ENCODE peak calls at places on chromosomes 13 and 19, in seven cellular contexts. Y, D, Z, E, O, X and J are unnamed samples.

GRCh38 chr13:45321230-45321629 is 19.8 kb downstream of the TPT1 start:
- DNase-seq in Y (no peak), D (no peak), Z (peak), E (no peak), O (no peak), X (no peak), J (no peak)

GRCh38 chr13:68023838-68024581 is 793.9 kb upstream of the PCDH9 start:
- DNase-seq in Y (no peak), D (no peak), Z (no peak), E (no peak), O (peak), X (no peak), J (no peak)

GRCh38 chr13:99867535-99868271 is 103.9 kb downstream of the ZIC5 start:
- DNase-seq in Y (no peak), D (no peak), Z (no peak), E (no peak), O (no peak), X (no peak), J (no peak)

GRCh38 chr13:72109863-72110262 is 242.9 kb upstream of the DACH1 start:
- DNase-seq in Y (no peak), D (no peak), Z (no peak), E (no peak), O (peak), X (no peak), J (peak)

GRCh38 chr13:87295636-87296035 is 375.5 kb upstream of the SLITRK5 start:
- DNase-seq in Y (no peak), D (no peak), Z (no peak), E (no peak), O (no peak), X (no peak), J (no peak)

GRCh38 chr19:33503791-33504444 is 17.7 kb downstream of the PEPD start:
- DNase-seq in Y (no peak), D (no peak), Z (no peak), E (no peak), O (no peak), X (no peak), J (no peak)

GRCh38 chr13:89458456-89458855 is 1787.3 kb downstream of the SLITRK5 start:
- DNase-seq in Y (no peak), D (no peak), Z (no peak), E (no peak), O (no peak), X (no peak), J (peak)

GRCh38 chr19:58357798-58358145 is 4.5 kb upstream of the A1BG start:
- DNase-seq in Y (no peak), D (no peak), Z (no peak), E (no peak), O (peak), X (no peak), J (no peak)

GRCh38 chr13:81658598-81659370 is 1317.9 kb upstream of the SPRY2 start:
- DNase-seq in Y (no peak), D (no peak), Z (no peak), E (no peak), O (no peak), X (no peak), J (no peak)

GRCh38 chr13:29564828-29565227 is 30.7 kb downstream of the SLC7A1 start:
- DNase-seq in Y (no peak), D (no peak), Z (no peak), E (no peak), O (no peak), X (no peak), J (no peak)

GRCh38 chr19:35757231-35757748 is 461 bp upstream of the HSPB6 start:
- DNase-seq in Y (peak), D (no peak), Z (peak), E (peak), O (peak), X (peak), J (no peak)

GRCh38 chr13:98216135-98216565 is 39.1 kb upstream of the RNF113B start:
- DNase-seq in Y (peak), D (peak), Z (peak), E (peak), O (no peak), X (no peak), J (peak)

GRCh38 chr13:31310781-31311180 is 111.0 kb downstream of the B3GLCT start:
- DNase-seq in Y (no peak), D (no peak), Z (no peak), E (peak), O (no peak), X (no peak), J (peak)

GRCh38 chr19:51026554-51026831 is at the start of gene KLK11:
- DNase-seq in Y (no peak), D (no peak), Z (no peak), E (no peak), O (peak), X (no peak), J (no peak)

GRCh38 chr13:89150362-89150761 is 1479.2 kb downstream of the SLITRK5 start:
- DNase-seq in Y (no peak), D (peak), Z (no peak), E (no peak), O (no peak), X (no peak), J (no peak)

GRCh38 chr19:9151367-9151766 is 11.2 kb downstream of the ZNF317 start:
- DNase-seq in Y (peak), D (no peak), Z (no peak), E (no peak), O (no peak), X (no peak), J (peak)

GRCh38 chr19:31356587-31357314 is 7.5 kb upstream of the TSHZ3 start:
- DNase-seq in Y (no peak), D (no peak), Z (peak), E (no peak), O (peak), X (no peak), J (peak)

GRCh38 chr13:71621152-71622124 is 245.6 kb downstream of the DACH1 start:
- DNase-seq in Y (no peak), D (no peak), Z (no peak), E (no peak), O (no peak), X (no peak), J (no peak)

GRCh38 chr13:43782686-43783085 is 4.1 kb downstream of the ENOX1 start:
- DNase-seq in Y (no peak), D (no peak), Z (no peak), E (no peak), O (no peak), X (no peak), J (peak)

GRCh38 chr19:28244966-28245365 is 968.0 kb downstream of the UQCRFS1 start:
- DNase-seq in Y (no peak), D (no peak), Z (no peak), E (no peak), O (no peak), X (no peak), J (no peak)

GRCh38 chr13:51453959-51454703 is 1.3 kb upstream of the INTS6 start:
- DNase-seq in Y (no peak), D (peak), Z (peak), E (no peak), O (no peak), X (peak), J (peak)

GRCh38 chr13:34412817-34413365 is 529.2 kb upstream of the NBEA start:
- DNase-seq in Y (no peak), D (peak), Z (no peak), E (peak), O (no peak), X (no peak), J (peak)

GRCh38 chr19:5291588-5292193 is 48.9 kb downstream of the PTPRS start:
- DNase-seq in Y (no peak), D (no peak), Z (no peak), E (no peak), O (no peak), X (no peak), J (no peak)

GRCh38 chr19:14156971-14157717 is 20.8 kb upstream of the ASF1B start:
- DNase-seq in Y (no peak), D (no peak), Z (no peak), E (no peak), O (no peak), X (no peak), J (no peak)

GRCh38 chr19:17526922-17527321 is 15.5 kb downstream of the PGLS start:
- DNase-seq in Y (no peak), D (no peak), Z (no peak), E (no peak), O (peak), X (no peak), J (no peak)

GRCh38 chr13:42048323-42048624 is 174 bp upstream of the DGKH start:
- DNase-seq in Y (no peak), D (no peak), Z (no peak), E (no peak), O (no peak), X (no peak), J (no peak)

GRCh38 chr13:96491103-96491502 is 401.2 kb downstream of the HS6ST3 start:
- DNase-seq in Y (no peak), D (no peak), Z (no peak), E (no peak), O (no peak), X (no peak), J (no peak)

GRCh38 chr19:46731007-46731501 is 14.1 kb upstream of the PRKD2 start:
- DNase-seq in Y (no peak), D (peak), Z (peak), E (peak), O (no peak), X (no peak), J (peak)

GRCh38 chr13:65679240-65679639 is 1550.9 kb downstream of the PCDH9 start:
- DNase-seq in Y (no peak), D (no peak), Z (no peak), E (peak), O (no peak), X (no peak), J (no peak)

GRCh38 chr19:23071087-23071511 is 45.7 kb upstream of the ZNF730 start:
- DNase-seq in Y (no peak), D (no peak), Z (no peak), E (peak), O (peak), X (no peak), J (no peak)

GRCh38 chr19:6260912-6261636 is 18.7 kb downstream of the MLLT1 start:
- DNase-seq in Y (no peak), D (peak), Z (no peak), E (no peak), O (no peak), X (peak), J (peak)

GRCh38 chr19:3404324-3405260 is 38.2 kb downstream of the NFIC start:
- DNase-seq in Y (peak), D (no peak), Z (peak), E (peak), O (peak), X (no peak), J (peak)

GRCh38 chr19:3986260-3987041 is 1.2 kb upstream of the EEF2 start:
- DNase-seq in Y (no peak), D (peak), Z (no peak), E (peak), O (no peak), X (peak), J (peak)

GRCh38 chr19:41265376-41266153 is 1.4 kb downstream of the HNRNPUL1 start:
- DNase-seq in Y (peak), D (peak), Z (peak), E (peak), O (no peak), X (peak), J (peak)

GRCh38 chr19:17205237-17206140 is 9.7 kb upstream of the USE1 start:
- DNase-seq in Y (no peak), D (peak), Z (no peak), E (peak), O (no peak), X (peak), J (peak)

GRCh38 chr13:75873499-75873898 is 237.4 kb downstream of the LMO7 start:
- DNase-seq in Y (no peak), D (no peak), Z (no peak), E (no peak), O (no peak), X (no peak), J (no peak)

GRCh38 chr13:75875450-75875849 is 239.3 kb downstream of the LMO7 start:
- DNase-seq in Y (no peak), D (no peak), Z (no peak), E (no peak), O (no peak), X (no peak), J (no peak)

GRCh38 chr13:75879656-75880055 is 243.5 kb downstream of the LMO7 start:
- DNase-seq in Y (no peak), D (no peak), Z (no peak), E (no peak), O (no peak), X (no peak), J (no peak)

GRCh38 chr13:75877092-75877491 is 241.0 kb downstream of the LMO7 start:
- DNase-seq in Y (no peak), D (no peak), Z (no peak), E (no peak), O (no peak), X (no peak), J (no peak)

GRCh38 chr13:75876371-75877050 is 240.4 kb downstream of the LMO7 start:
- DNase-seq in Y (peak), D (peak), Z (no peak), E (peak), O (no peak), X (peak), J (peak)
- H3K4me3 ChIP-seq in Y (no peak), D (no peak), Z (no peak), E (no peak), O (no peak), X (no peak), J (no peak)

GRCh38 chr13:36920612-36921185 is 661 bp upstream of the SMAD9 start:
- DNase-seq in Y (no peak), D (no peak), Z (no peak), E (no peak), O (no peak), X (no peak), J (no peak)
- H3K4me3 ChIP-seq in Y (peak), D (peak), Z (peak), E (peak), O (peak), X (no peak), J (peak)

DNA sequence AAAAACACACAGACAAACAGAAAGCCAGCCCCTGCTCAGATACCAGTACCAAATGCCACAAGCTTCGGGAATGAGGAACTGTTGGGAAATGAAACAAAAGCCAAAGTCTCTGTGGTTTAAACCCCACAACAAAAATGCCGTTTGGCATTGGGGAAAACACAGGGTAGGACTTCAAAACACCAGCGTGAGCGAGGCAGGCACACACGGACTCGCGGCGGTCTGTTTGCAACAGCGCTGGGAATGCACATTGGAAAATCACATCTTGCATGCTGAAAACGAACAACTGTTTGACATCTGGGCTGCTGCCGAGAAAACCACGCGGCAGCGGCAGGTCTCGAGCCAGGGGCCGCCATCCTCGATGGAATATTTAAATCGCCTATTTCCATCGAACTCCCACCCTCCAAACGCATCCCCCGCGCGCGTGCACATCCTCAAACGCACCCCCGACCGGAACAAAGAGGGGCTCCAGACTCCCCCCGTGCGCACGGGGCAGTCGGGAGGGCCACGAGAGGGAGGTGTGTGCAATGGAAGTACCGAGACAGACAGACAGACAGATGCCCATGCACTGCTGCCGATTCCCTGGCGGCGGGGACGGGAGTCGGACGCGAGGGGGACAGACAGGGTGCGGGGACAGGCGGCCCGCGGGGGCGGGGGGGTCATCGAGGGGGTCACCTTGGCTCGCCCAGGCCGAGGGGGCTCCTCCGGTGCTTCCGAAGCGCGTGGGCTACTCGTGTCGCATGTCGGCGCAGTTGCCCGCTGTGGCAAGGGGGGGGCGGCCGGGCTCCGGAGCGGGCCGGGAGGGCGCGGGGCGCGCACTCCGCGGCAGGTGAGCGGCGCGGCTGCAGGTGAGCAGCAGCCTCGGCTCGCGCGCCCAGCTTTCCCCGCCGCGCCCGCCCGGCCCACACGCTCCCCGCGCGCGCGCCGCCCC is at the start of gene GPR12:
- DNase-seq in Y (no peak), D (no peak), Z (no peak), E (peak), O (peak), X (no peak), J (peak)
- H3K4me3 ChIP-seq in Y (peak), D (peak), Z (peak), E (no peak), O (peak), X (peak), J (peak)

GRCh38 chr13:111318396-111318795 is 2.0 kb upstream of the TEX29 start:
- DNase-seq in Y (peak), D (no peak), Z (no peak), E (no peak), O (no peak), X (no peak), J (no peak)
- H3K4me3 ChIP-seq in Y (no peak), D (no peak), Z (no peak), E (no peak), O (no peak), X (no peak), J (no peak)

GRCh38 chr13:27170221-27170520 is 1.4 kb downstream of the USP12 start:
- DNase-seq in Y (no peak), D (no peak), Z (no peak), E (peak), O (no peak), X (no peak), J (peak)

GRCh38 chr13:27171244-27171829 is at the start of gene USP12:
- DNase-seq in Y (peak), D (no peak), Z (no peak), E (no peak), O (no peak), X (peak), J (no peak)

GRCh38 chr13:27170521-27171243 is 929 bp downstream of the USP12 start:
- DNase-seq in Y (no peak), D (peak), Z (peak), E (no peak), O (peak), X (peak), J (peak)

GRCh38 chr13:27168870-27169525 is 2.6 kb downstream of the USP12 start:
- DNase-seq in Y (no peak), D (no peak), Z (no peak), E (no peak), O (no peak), X (no peak), J (peak)

DNA sequence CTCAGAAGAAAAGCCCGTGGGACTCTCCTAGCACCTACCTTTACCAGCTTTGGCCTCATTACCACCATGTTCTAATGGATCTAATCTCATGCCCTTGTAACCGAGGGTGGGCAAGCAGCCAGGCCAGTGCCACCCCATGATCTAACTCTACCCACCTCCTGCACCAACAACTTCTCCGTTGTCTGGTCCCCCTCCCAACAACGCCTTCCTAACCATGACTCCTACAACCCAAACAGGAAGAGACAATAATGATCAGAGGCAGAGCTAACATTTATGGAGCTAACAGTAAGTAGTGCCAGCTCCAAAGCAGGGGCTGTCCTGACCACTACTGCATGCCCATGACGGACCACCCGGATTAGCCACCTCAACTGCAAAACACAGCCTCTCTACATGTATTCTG is 3.5 kb downstream of the USP12 start:
- DNase-seq in Y (no peak), D (no peak), Z (no peak), E (no peak), O (no peak), X (no peak), J (no peak)
- H3K4me3 ChIP-seq in Y (no peak), D (no peak), Z (no peak), E (no peak), O (peak), X (no peak), J (no peak)

GRCh38 chr13:106525865-106526264 is 9.6 kb downstream of the EFNB2 start:
- DNase-seq in Y (no peak), D (no peak), Z (no peak), E (no peak), O (no peak), X (no peak), J (peak)

GRCh38 chr13:106528711-106529414 is 6.6 kb downstream of the EFNB2 start:
- DNase-seq in Y (no peak), D (no peak), Z (no peak), E (no peak), O (no peak), X (no peak), J (no peak)

GRCh38 chr13:106527806-106528205 is 7.7 kb downstream of the EFNB2 start:
- DNase-seq in Y (no peak), D (no peak), Z (no peak), E (no peak), O (no peak), X (no peak), J (no peak)

GRCh38 chr13:106529415-106530208 is 5.8 kb downstream of the EFNB2 start:
- DNase-seq in Y (no peak), D (no peak), Z (no peak), E (no peak), O (no peak), X (no peak), J (no peak)

GRCh38 chr13:106526748-106527488 is 8.5 kb downstream of the EFNB2 start:
- DNase-seq in Y (no peak), D (no peak), Z (peak), E (no peak), O (no peak), X (no peak), J (no peak)
- H3K4me3 ChIP-seq in Y (no peak), D (no peak), Z (no peak), E (no peak), O (no peak), X (no peak), J (no peak)